ENCODE peak calls at places on chromosomes 12 and 14, in six cellular contexts. H is psoas muscle, C is HCT116, E is cardiac muscle cell, B is IMR-90, D is lower lobe of right lung. P is an unnamed sample.

GRCh38 chr12:60231301-60231700 is 635.5 kb downstream of the SLC16A7 start:
- DNase-seq in H (no peak), C (no peak), E (no peak), B (no peak), D (no peak), P (no peak)

GRCh38 chr12:49698619-49699545 is 8.3 kb downstream of the FMNL3 start:
- DNase-seq in H (peak; percentile 24), C (no peak), E (peak; percentile 66), B (peak; percentile 71), D (no peak), P (no peak)

GRCh38 chr12:52074006-52074405 is 4.2 kb downstream of the ATG101 start:
- DNase-seq in H (peak; percentile 35), C (no peak), E (peak; percentile 73), B (no peak), D (peak; percentile 41), P (no peak)

GRCh38 chr12:26936559-26937442 is 980 bp downstream of the INTS13 start:
- DNase-seq in H (no peak), C (no peak), E (no peak), B (no peak), D (no peak), P (no peak)

GRCh38 chr12:28963554-28963953 is 185.5 kb upstream of the FAR2 start:
- DNase-seq in H (no peak), C (peak; percentile 44), E (peak; percentile 70), B (peak; percentile 54), D (no peak), P (no peak)

GRCh38 chr14:64741200-64741599 is 37.0 kb downstream of the PLEKHG3 start:
- DNase-seq in H (no peak), C (no peak), E (no peak), B (no peak), D (no peak), P (no peak)

GRCh38 chr12:66674495-66675122 is 4.3 kb downstream of the GRIP1 start:
- DNase-seq in H (no peak), C (no peak), E (no peak), B (no peak), D (no peak), P (no peak)

GRCh38 chr12:31035226-31035625 is 38.4 kb upstream of the DDX11 start:
- DNase-seq in H (no peak), C (no peak), E (no peak), B (no peak), D (no peak), P (no peak)

GRCh38 chr14:19917243-19917642 is 3.2 kb upstream of the OR4K5 start:
- DNase-seq in H (no peak), C (no peak), E (no peak), B (no peak), D (no peak), P (no peak)

GRCh38 chr12:13347241-13348043 is 150.9 kb downstream of the EMP1 start:
- DNase-seq in H (peak; percentile 42), C (peak; percentile 27), E (peak; percentile 45), B (peak; percentile 56), D (no peak), P (no peak)

GRCh38 chr14:32080001-32080510 is 3.0 kb downstream of the ARHGAP5 start:
- DNase-seq in H (no peak), C (no peak), E (no peak), B (no peak), D (no peak), P (no peak)

GRCh38 chr12:20189767-20190166 is 178.6 kb upstream of the PDE3A start:
- DNase-seq in H (no peak), C (no peak), E (no peak), B (no peak), D (no peak), P (no peak)

GRCh38 chr14:68660495-68660894 is 132.4 kb downstream of the ZFP36L1 start:
- DNase-seq in H (no peak), C (no peak), E (no peak), B (no peak), D (no peak), P (peak; percentile 46)

GRCh38 chr12:47799357-47799955 is 20.2 kb downstream of the HDAC7 start:
- DNase-seq in H (peak; percentile 79), C (no peak), E (peak; percentile 60), B (no peak), D (no peak), P (no peak)
- H3K4me1 ChIP-seq in H (peaks cover 61% of the 10 kb centered on the region), C (no peaks in the 10 kb centered on the region), E (peaks cover 12% of the 10 kb centered on the region), B (peaks cover 24% of the 10 kb centered on the region), D (peaks cover 62% of the 10 kb centered on the region), P (peaks cover 57% of the 10 kb centered on the region)

GRCh38 chr12:130286041-130286440 is 51.6 kb upstream of the PIWIL1 start:
- DNase-seq in H (no peak), C (no peak), E (no peak), B (no peak), D (no peak), P (peak; percentile 52)
- TF ChIP-seq CTCF in H (no peak), C (no peak), E (no peak), B (no peak), D (no peak), P (no peak)

GRCh38 chr12:18246057-18246456 is 15.3 kb upstream of the PIK3C2G start:
- DNase-seq in H (no peak), C (no peak), E (no peak), B (no peak), D (no peak), P (no peak)

GRCh38 chr12:18239561-18239960 is 21.8 kb upstream of the PIK3C2G start:
- DNase-seq in H (no peak), C (no peak), E (no peak), B (no peak), D (no peak), P (no peak)

GRCh38 chr12:18243238-18243637 is 18.1 kb upstream of the PIK3C2G start:
- DNase-seq in H (no peak), C (no peak), E (no peak), B (no peak), D (no peak), P (no peak)

GRCh38 chr12:18242380-18243089 is 18.8 kb upstream of the PIK3C2G start:
- DNase-seq in H (no peak), C (no peak), E (no peak), B (no peak), D (no peak), P (no peak)
- H3K4me3 ChIP-seq in H (no peak overlapping the region), C (no peak overlapping the region), E (no peak overlapping the region), B (no peak overlapping the region), D (no peak overlapping the region), P (no peak overlapping the region)

GRCh38 chr12:47752121-47752520 is 6.6 kb downstream of the RAPGEF3 start:
- DNase-seq in H (no peak), C (no peak), E (no peak), B (no peak), D (no peak), P (no peak)
- H3K4me1 ChIP-seq in H (peaks cover 38% of the 10 kb centered on the region), C (peaks cover 32% of the 10 kb centered on the region), E (no peaks in the 10 kb centered on the region), B (peaks cover 12% of the 10 kb centered on the region), D (peaks cover 54% of the 10 kb centered on the region), P (peaks cover 55% of the 10 kb centered on the region)

DNA sequence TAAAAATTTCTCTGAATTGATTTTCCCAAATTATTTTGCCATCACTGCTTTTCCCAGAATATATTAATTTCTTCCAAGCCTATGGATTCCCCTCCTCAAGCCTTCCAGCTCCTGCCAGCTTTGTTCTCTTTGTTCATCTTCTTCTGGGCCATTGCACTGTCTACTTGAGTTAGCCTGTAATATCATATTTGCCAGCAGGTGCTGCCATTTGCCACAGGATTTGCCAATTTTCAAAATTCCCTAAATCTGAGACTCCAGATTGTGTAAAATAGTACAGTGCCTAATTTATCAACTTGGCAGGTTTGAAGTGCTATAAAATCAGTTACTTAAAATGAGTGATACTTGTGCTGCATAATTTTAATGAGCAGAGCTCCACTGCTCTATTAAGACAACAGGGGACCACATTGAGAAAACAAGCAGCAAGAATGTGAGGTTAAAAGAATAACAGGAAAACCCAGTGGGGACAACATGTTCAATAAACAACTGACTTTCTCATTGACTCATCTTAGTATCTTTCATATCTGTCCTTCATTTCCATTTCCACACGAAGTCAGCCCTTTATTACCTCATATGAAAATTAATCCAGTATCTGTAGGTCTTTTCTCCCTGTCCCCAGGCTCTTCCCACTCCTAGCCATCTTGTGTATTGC is 84.6 kb upstream of the CCDC196 start:
- DNase-seq in H (no peak), C (no peak), E (peak; percentile 10), B (no peak), D (no peak), P (no peak)
- TF ChIP-seq CTCF in H (peak; percentile 29), C (peak; percentile 75), E (peak; percentile 35), B (peak; percentile 18), D (peak; percentile 24), P (no peak)

DNA sequence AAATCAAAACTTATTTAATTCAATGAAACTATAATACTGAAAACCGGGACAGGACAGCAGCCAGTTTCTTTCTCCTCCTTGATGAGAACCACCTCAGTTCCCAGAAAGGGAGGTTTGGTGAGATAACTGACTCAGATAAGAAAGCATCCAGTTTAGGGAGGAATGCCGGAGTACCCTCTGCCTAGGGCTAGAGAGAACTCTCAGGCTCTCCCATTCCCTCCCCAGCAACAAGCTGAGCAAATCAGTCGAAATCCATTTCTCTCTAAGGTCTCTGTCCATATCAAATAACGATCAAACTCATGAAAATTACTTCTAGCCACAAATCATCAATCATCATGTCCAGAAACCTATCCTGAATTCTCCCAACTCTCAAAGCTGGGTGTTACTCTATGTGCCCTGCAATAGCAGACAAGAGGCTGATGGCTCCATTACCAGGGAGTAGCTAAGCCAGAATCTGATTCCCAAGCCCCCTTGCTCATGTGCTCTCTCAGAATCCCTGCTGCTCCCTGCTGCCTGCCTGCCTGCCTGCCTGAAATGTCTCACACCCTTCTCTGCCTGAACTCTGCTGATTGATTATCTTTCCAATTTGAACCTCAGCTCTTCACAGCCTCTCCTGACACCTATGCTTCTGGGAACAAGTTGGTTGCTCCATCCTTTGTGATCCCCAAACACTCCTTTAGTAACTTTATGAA is 49.4 kb downstream of the SLC25A47 start:
- DNase-seq in H (no peak), C (no peak), E (no peak), B (no peak), D (no peak), P (no peak)
- H3K4me3 ChIP-seq in H (peak overlapping the region; percentile 89), C (no peak overlapping the region), E (no peak overlapping the region), B (peak overlapping the region; percentile 8), D (peak overlapping the region; percentile 89), P (no peak overlapping the region)

DNA sequence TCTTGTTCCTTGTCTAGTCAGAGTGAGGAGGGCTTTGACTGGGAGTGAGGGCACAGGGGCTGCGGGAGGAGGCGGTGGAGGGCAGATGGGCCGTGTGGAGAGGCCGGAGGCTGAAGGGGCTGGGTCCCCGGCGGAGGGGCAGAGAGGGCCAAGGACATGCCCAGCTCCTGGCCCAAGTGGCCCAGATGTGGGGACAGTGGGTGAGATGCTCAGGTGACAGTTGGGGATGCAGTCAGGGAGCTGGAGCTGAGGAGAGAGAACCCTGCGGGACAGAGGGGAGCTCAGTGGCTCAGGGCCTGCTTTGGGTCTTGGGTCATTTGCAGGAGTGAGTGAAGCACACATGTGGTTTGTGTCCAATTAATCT is 26.5 kb upstream of the PLD4 start:
- DNase-seq in H (no peak), C (no peak), E (no peak), B (no peak), D (no peak), P (no peak)
- H3K4me1 ChIP-seq in H (no peaks in the 10 kb centered on the region), C (no peaks in the 10 kb centered on the region), E (peaks cover 11% of the 10 kb centered on the region), B (no peaks in the 10 kb centered on the region), D (peaks cover 18% of the 10 kb centered on the region), P (peaks cover 13% of the 10 kb centered on the region)

P was measured in vagina.